ENCODE peak calls at places on chromosomes 5 and 9, in five cellular contexts. One of them, this sample, is unnamed.

GRCh38 chr5:65209341-65209740 is 272.4 kb downstream of the ADAMTS6 start:
- DNase-seq in prostate gland: no peak
- DNase-seq in sigmoid colon: no peak
- DNase-seq in endothelial cell of umbilical vein: peak; percentile 90
- DNase-seq in transverse colon: no peak
- DNase-seq in this sample: no peak

GRCh38 chr9:78213696-78214095 is 22.2 kb upstream of the CEP78 start:
- DNase-seq in endothelial cell of umbilical vein: peak; percentile 77
- DNase-seq in prostate gland: no peak
- DNase-seq in sigmoid colon: no peak
- DNase-seq in transverse colon: no peak
- DNase-seq in this sample: no peak

GRCh38 chr9:117094493-117094892 is 320.4 kb downstream of the ASTN2 start:
- DNase-seq in endothelial cell of umbilical vein: no peak
- DNase-seq in prostate gland: no peak
- DNase-seq in sigmoid colon: peak; percentile 68
- DNase-seq in transverse colon: no peak
- DNase-seq in this sample: no peak

GRCh38 chr9:134222018-134222573 is 57.7 kb upstream of the RNU6ATAC start:
- DNase-seq in endothelial cell of umbilical vein: no peak
- DNase-seq in prostate gland: no peak
- DNase-seq in transverse colon: no peak
- DNase-seq in sigmoid colon: peak; percentile 58
- DNase-seq in this sample: no peak

GRCh38 chr9:22050924-22051323 is 41.8 kb upstream of the CDKN2B start:
- DNase-seq in prostate gland: no peak
- DNase-seq in transverse colon: no peak
- DNase-seq in sigmoid colon: no peak
- DNase-seq in endothelial cell of umbilical vein: peak; percentile 54
- DNase-seq in this sample: no peak

GRCh38 chr9:123364241-123364824 is 8.3 kb downstream of the CRB2 start:
- DNase-seq in prostate gland: no peak
- DNase-seq in endothelial cell of umbilical vein: no peak
- DNase-seq in sigmoid colon: no peak
- DNase-seq in transverse colon: no peak
- DNase-seq in this sample: no peak

GRCh38 chr5:78972654-78973428 is 12.3 kb downstream of the ARSB start:
- DNase-seq in transverse colon: peak; percentile 42
- DNase-seq in prostate gland: peak; percentile 46
- DNase-seq in sigmoid colon: no peak
- DNase-seq in endothelial cell of umbilical vein: peak; percentile 99
- DNase-seq in this sample: no peak

GRCh38 chr5:78550891-78551290 is 97.7 kb downstream of the LHFPL2 start:
- DNase-seq in prostate gland: no peak
- DNase-seq in transverse colon: no peak
- DNase-seq in endothelial cell of umbilical vein: no peak
- DNase-seq in sigmoid colon: no peak
- DNase-seq in this sample: no peak

GRCh38 chr9:129177443-129177790 is 644 bp downstream of the IER5L start:
- DNase-seq in transverse colon: no peak
- DNase-seq in sigmoid colon: no peak
- DNase-seq in endothelial cell of umbilical vein: no peak
- DNase-seq in prostate gland: no peak
- DNase-seq in this sample: no peak

GRCh38 chr5:129652353-129653138 is 95.3 kb upstream of the MINAR2 start:
- DNase-seq in transverse colon: no peak
- DNase-seq in sigmoid colon: no peak
- DNase-seq in prostate gland: no peak
- DNase-seq in endothelial cell of umbilical vein: no peak
- DNase-seq in this sample: no peak

GRCh38 chr9:91690540-91691249 is 259.3 kb downstream of the ROR2 start:
- DNase-seq in prostate gland: no peak
- DNase-seq in endothelial cell of umbilical vein: peak; percentile 26
- DNase-seq in transverse colon: no peak
- DNase-seq in sigmoid colon: peak; percentile 75
- DNase-seq in this sample: no peak

GRCh38 chr5:168886153-168886552 is 307.0 kb upstream of the PANK3 start:
- DNase-seq in prostate gland: no peak
- DNase-seq in sigmoid colon: no peak
- DNase-seq in endothelial cell of umbilical vein: no peak
- DNase-seq in transverse colon: no peak
- DNase-seq in this sample: no peak

GRCh38 chr9:89815903-89816573 is 211.2 kb downstream of the GADD45G start:
- DNase-seq in endothelial cell of umbilical vein: no peak
- DNase-seq in prostate gland: no peak
- DNase-seq in transverse colon: no peak
- DNase-seq in sigmoid colon: peak; percentile 90
- DNase-seq in this sample: no peak

GRCh38 chr9:97632406-97632991 is 669 bp downstream of the TSTD2 start:
- DNase-seq in prostate gland: peak; percentile 42
- DNase-seq in transverse colon: peak; percentile 60
- DNase-seq in sigmoid colon: peak; percentile 86
- DNase-seq in endothelial cell of umbilical vein: no peak
- DNase-seq in this sample: peak; percentile 48

GRCh38 chr5:135393691-135394090 is 5.3 kb downstream of the MACROH2A1 start:
- DNase-seq in sigmoid colon: no peak
- DNase-seq in transverse colon: no peak
- DNase-seq in endothelial cell of umbilical vein: no peak
- DNase-seq in prostate gland: no peak
- DNase-seq in this sample: no peak

GRCh38 chr5:53378590-53379247 is 101.7 kb upstream of the FST start:
- DNase-seq in sigmoid colon: no peak
- DNase-seq in transverse colon: no peak
- DNase-seq in endothelial cell of umbilical vein: peak; percentile 64
- DNase-seq in prostate gland: no peak
- DNase-seq in this sample: no peak

GRCh38 chr5:36252722-36253340 is 11.1 kb upstream of the NADK2 start:
- DNase-seq in sigmoid colon: no peak
- DNase-seq in transverse colon: no peak
- DNase-seq in prostate gland: no peak
- DNase-seq in endothelial cell of umbilical vein: peak; percentile 16
- DNase-seq in this sample: no peak

GRCh38 chr9:77166193-77166592 is 11.1 kb upstream of the VPS13A start:
- DNase-seq in endothelial cell of umbilical vein: no peak
- DNase-seq in sigmoid colon: no peak
- DNase-seq in transverse colon: no peak
- DNase-seq in prostate gland: no peak
- DNase-seq in this sample: no peak

GRCh38 chr5:62473209-62473608 is 60.6 kb downstream of the IPO11 start:
- DNase-seq in sigmoid colon: no peak
- DNase-seq in endothelial cell of umbilical vein: peak; percentile 28
- DNase-seq in prostate gland: no peak
- DNase-seq in transverse colon: no peak
- DNase-seq in this sample: no peak

GRCh38 chr5:42400474-42400873 is 22.8 kb upstream of the GHR start:
- DNase-seq in endothelial cell of umbilical vein: no peak
- DNase-seq in sigmoid colon: no peak
- DNase-seq in prostate gland: no peak
- DNase-seq in transverse colon: no peak
- DNase-seq in this sample: no peak

GRCh38 chr5:42399702-42400101 is 23.5 kb upstream of the GHR start:
- DNase-seq in endothelial cell of umbilical vein: no peak
- DNase-seq in prostate gland: no peak
- DNase-seq in sigmoid colon: no peak
- DNase-seq in transverse colon: no peak
- DNase-seq in this sample: no peak

GRCh38 chr5:42392917-42393316 is 30.3 kb upstream of the GHR start:
- DNase-seq in endothelial cell of umbilical vein: no peak
- DNase-seq in transverse colon: no peak
- DNase-seq in prostate gland: no peak
- DNase-seq in sigmoid colon: no peak
- DNase-seq in this sample: no peak

GRCh38 chr5:42397267-42397666 is 26.0 kb upstream of the GHR start:
- DNase-seq in sigmoid colon: no peak
- DNase-seq in transverse colon: no peak
- DNase-seq in endothelial cell of umbilical vein: no peak
- DNase-seq in prostate gland: no peak
- DNase-seq in this sample: no peak

DNA sequence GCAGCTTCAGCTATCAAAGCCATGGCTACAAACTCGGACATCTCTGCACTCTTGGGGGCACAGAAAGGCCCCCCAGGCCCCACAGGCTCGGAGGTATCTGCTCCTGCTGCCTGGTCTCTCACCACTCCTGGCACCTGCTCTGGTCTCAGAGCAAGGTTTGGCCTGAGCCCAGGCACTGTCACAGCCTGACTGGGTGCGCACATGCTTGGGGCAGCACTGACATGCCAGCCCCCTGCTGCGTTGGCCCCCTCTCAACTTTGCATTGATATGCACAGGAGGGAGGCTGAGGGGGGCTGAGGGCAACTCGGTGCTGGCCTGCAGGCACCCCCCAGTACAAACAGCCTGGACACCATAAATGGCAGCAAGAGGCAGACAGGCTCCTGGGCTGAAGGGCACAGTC is 27.1 kb upstream of the GHR start:
- DNase-seq in prostate gland: no peak
- DNase-seq in sigmoid colon: no peak
- DNase-seq in transverse colon: no peak
- DNase-seq in endothelial cell of umbilical vein: no peak
- DNase-seq in this sample: no peak
- TF ChIP-seq POLR2AphosphoS5 in prostate gland: no peak
- TF ChIP-seq POLR2AphosphoS5 in sigmoid colon: no peak
- TF ChIP-seq POLR2AphosphoS5 in transverse colon: no peak
- TF ChIP-seq POLR2AphosphoS5 in endothelial cell of umbilical vein: no peak
- TF ChIP-seq POLR2AphosphoS5 in this sample: no peak

GRCh38 chr5:54523534-54523933 is 6.0 kb downstream of the SNX18 start:
- DNase-seq in endothelial cell of umbilical vein: no peak
- DNase-seq in prostate gland: no peak
- DNase-seq in transverse colon: no peak
- DNase-seq in sigmoid colon: no peak
- DNase-seq in this sample: no peak

GRCh38 chr5:54524704-54525103 is 7.1 kb downstream of the SNX18 start:
- DNase-seq in prostate gland: no peak
- DNase-seq in endothelial cell of umbilical vein: peak; percentile 32
- DNase-seq in transverse colon: peak; percentile 16
- DNase-seq in sigmoid colon: peak; percentile 80
- DNase-seq in this sample: no peak

GRCh38 chr5:54525226-54525625 is 7.7 kb downstream of the SNX18 start:
- DNase-seq in transverse colon: no peak
- DNase-seq in prostate gland: no peak
- DNase-seq in sigmoid colon: no peak
- DNase-seq in endothelial cell of umbilical vein: no peak
- DNase-seq in this sample: no peak

GRCh38 chr5:54525692-54526091 is 8.1 kb downstream of the SNX18 start:
- DNase-seq in sigmoid colon: no peak
- DNase-seq in prostate gland: no peak
- DNase-seq in transverse colon: no peak
- DNase-seq in endothelial cell of umbilical vein: no peak
- DNase-seq in this sample: no peak

GRCh38 chr5:54524082-54524481 is 6.5 kb downstream of the SNX18 start:
- DNase-seq in sigmoid colon: no peak
- DNase-seq in prostate gland: no peak
- DNase-seq in transverse colon: no peak
- DNase-seq in endothelial cell of umbilical vein: no peak
- DNase-seq in this sample: no peak
- H3K4me3 ChIP-seq in sigmoid colon: peak overlapping the region; percentile 18
- H3K4me3 ChIP-seq in prostate gland: no peak overlapping the region
- H3K4me3 ChIP-seq in transverse colon: peak overlapping the region; percentile 0
- H3K4me3 ChIP-seq in endothelial cell of umbilical vein: no peak overlapping the region
- H3K4me3 ChIP-seq in this sample: peak overlapping the region; percentile 98

DNA sequence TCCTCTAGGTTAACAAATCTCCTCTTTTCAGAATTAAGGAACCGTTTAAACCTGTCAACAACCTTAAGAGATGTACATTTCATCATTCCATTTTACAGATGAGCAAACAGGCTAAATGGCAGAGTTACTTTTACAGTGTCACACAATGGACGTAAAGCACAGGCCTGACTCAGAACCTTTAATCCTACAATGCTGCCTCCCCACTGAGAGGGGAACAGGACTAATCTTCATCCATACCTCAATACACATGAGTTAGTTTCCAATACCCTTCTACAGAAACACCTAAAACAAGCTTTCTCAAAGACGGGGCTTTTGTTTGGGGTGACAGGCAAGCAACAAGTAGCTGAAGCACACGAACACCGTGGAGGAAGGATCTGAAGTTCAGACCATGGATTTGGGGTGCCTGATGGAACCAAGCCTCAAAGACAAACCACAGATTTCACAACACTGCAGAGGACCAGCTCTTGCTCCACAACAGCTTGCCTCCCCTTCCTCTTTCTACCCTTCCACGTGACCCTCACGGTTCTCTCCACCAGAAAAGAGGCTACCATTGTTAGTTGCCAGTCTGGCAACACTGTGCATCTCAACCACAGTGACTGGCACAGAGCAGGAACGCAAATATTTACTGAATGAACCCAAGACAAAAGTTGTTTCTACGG is 1.8 kb downstream of the RNF130 start:
- DNase-seq in prostate gland: peak; percentile 16
- DNase-seq in transverse colon: peak; percentile 35
- DNase-seq in sigmoid colon: no peak
- DNase-seq in endothelial cell of umbilical vein: no peak
- DNase-seq in this sample: no peak
- TF ChIP-seq POLR2AphosphoS5 in prostate gland: peak; percentile 32
- TF ChIP-seq POLR2AphosphoS5 in transverse colon: peak; percentile 54
- TF ChIP-seq POLR2AphosphoS5 in sigmoid colon: no peak
- TF ChIP-seq POLR2AphosphoS5 in endothelial cell of umbilical vein: no peak
- TF ChIP-seq POLR2AphosphoS5 in this sample: peak; percentile 27

DNA sequence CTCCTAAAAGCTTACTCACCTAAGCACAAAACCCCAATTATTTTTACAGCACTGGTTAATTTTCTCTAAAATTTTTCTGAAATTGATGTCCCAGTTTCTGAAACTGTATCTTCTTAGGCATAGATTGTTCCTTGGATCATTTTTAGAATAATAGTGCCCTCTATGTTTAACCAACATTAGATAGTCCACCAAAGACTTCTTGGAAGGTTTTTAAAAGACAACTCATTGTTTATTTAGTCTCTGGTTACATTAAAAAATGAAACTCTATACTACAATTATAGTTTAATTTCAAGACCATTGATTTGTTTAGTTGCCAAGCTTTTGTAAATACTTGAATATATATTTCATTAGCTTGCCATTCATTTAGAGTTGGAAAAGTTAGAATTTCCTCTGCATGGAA is 990.6 kb downstream of the TLE1 start:
- DNase-seq in endothelial cell of umbilical vein: no peak
- DNase-seq in transverse colon: no peak
- DNase-seq in sigmoid colon: no peak
- DNase-seq in prostate gland: no peak
- DNase-seq in this sample: no peak
- H3K4me3 ChIP-seq in endothelial cell of umbilical vein: no peak overlapping the region
- H3K4me3 ChIP-seq in transverse colon: no peak overlapping the region
- H3K4me3 ChIP-seq in sigmoid colon: no peak overlapping the region
- H3K4me3 ChIP-seq in prostate gland: no peak overlapping the region
- H3K4me3 ChIP-seq in this sample: no peak overlapping the region